ENCODE peak calls at places on chromosome 22, in four cellular contexts. One of them, this sample, is unnamed.

GRCh38 chr22:41242396-41243117 is 1.8 kb upstream of the CHADL start:
- DNase-seq in left ventricle myocardium inferior: no peak
- DNase-seq in tibial artery: no peak
- DNase-seq in brain microvascular endothelial cell: no peak
- DNase-seq in this sample: no peak

GRCh38 chr22:49992921-49993648 is 19.5 kb downstream of the IL17REL start:
- DNase-seq in tibial artery: peak
- DNase-seq in brain microvascular endothelial cell: peak
- DNase-seq in left ventricle myocardium inferior: peak
- DNase-seq in this sample: no peak

GRCh38 chr22:26330971-26331625 is 98.0 kb upstream of the ASPHD2 start:
- DNase-seq in tibial artery: no peak
- DNase-seq in brain microvascular endothelial cell: peak
- DNase-seq in left ventricle myocardium inferior: no peak
- DNase-seq in this sample: no peak

GRCh38 chr22:50285568-50286229 is 15.5 kb upstream of the MAPK11 start:
- DNase-seq in brain microvascular endothelial cell: no peak
- DNase-seq in left ventricle myocardium inferior: no peak
- DNase-seq in tibial artery: no peak
- DNase-seq in this sample: no peak

GRCh38 chr22:17845790-17846189 is 71.5 kb upstream of the BID start:
- DNase-seq in brain microvascular endothelial cell: no peak
- DNase-seq in tibial artery: no peak
- DNase-seq in left ventricle myocardium inferior: no peak
- DNase-seq in this sample: no peak

GRCh38 chr22:24106385-24107381 is 74.6 kb upstream of the SUSD2 start:
- DNase-seq in brain microvascular endothelial cell: no peak
- DNase-seq in left ventricle myocardium inferior: peak
- DNase-seq in tibial artery: no peak
- DNase-seq in this sample: no peak

GRCh38 chr22:24503851-24504170 is 8.7 kb downstream of the UPB1 start:
- DNase-seq in tibial artery: no peak
- DNase-seq in left ventricle myocardium inferior: no peak
- DNase-seq in brain microvascular endothelial cell: no peak
- DNase-seq in this sample: no peak

GRCh38 chr22:17891427-17892167 is 117.3 kb upstream of the BID start:
- DNase-seq in brain microvascular endothelial cell: no peak
- DNase-seq in left ventricle myocardium inferior: peak
- DNase-seq in tibial artery: peak
- DNase-seq in this sample: no peak

GRCh38 chr22:27937453-27937852 is 18.4 kb upstream of the PITPNB start:
- DNase-seq in brain microvascular endothelial cell: no peak
- DNase-seq in left ventricle myocardium inferior: no peak
- DNase-seq in tibial artery: no peak
- DNase-seq in this sample: no peak

GRCh38 chr22:27397036-27397947 is 404.3 kb downstream of the MN1 start:
- DNase-seq in brain microvascular endothelial cell: peak
- DNase-seq in left ventricle myocardium inferior: no peak
- DNase-seq in tibial artery: no peak
- DNase-seq in this sample: no peak

GRCh38 chr22:34973926-34974325 is 92.0 kb upstream of the ISX start:
- DNase-seq in brain microvascular endothelial cell: no peak
- DNase-seq in left ventricle myocardium inferior: no peak
- DNase-seq in tibial artery: no peak
- DNase-seq in this sample: no peak

GRCh38 chr22:20652582-20652981 is 121.3 kb upstream of the SERPIND1 start:
- DNase-seq in brain microvascular endothelial cell: no peak
- DNase-seq in left ventricle myocardium inferior: no peak
- DNase-seq in tibial artery: no peak
- DNase-seq in this sample: no peak

GRCh38 chr22:20528405-20528978 is 21.1 kb downstream of the MED15 start:
- DNase-seq in tibial artery: no peak
- DNase-seq in brain microvascular endothelial cell: no peak
- DNase-seq in left ventricle myocardium inferior: no peak
- DNase-seq in this sample: no peak

GRCh38 chr22:32615874-32616564 is 141.4 kb downstream of the FBXO7 start:
- DNase-seq in tibial artery: no peak
- DNase-seq in left ventricle myocardium inferior: no peak
- DNase-seq in brain microvascular endothelial cell: no peak
- DNase-seq in this sample: no peak

GRCh38 chr22:24744638-24745037 is 29.9 kb downstream of the PIWIL3 start:
- DNase-seq in left ventricle myocardium inferior: no peak
- DNase-seq in brain microvascular endothelial cell: no peak
- DNase-seq in tibial artery: no peak
- DNase-seq in this sample: no peak

GRCh38 chr22:25780673-25781072 is 38.7 kb downstream of the MYO18B start:
- DNase-seq in tibial artery: no peak
- DNase-seq in left ventricle myocardium inferior: no peak
- DNase-seq in brain microvascular endothelial cell: no peak
- DNase-seq in this sample: no peak

GRCh38 chr22:27107824-27108223 is 450.4 kb downstream of the MIAT start:
- DNase-seq in brain microvascular endothelial cell: peak
- DNase-seq in tibial artery: peak
- DNase-seq in left ventricle myocardium inferior: peak
- DNase-seq in this sample: no peak

GRCh38 chr22:17706947-17707346 is 67.3 kb downstream of the BID start:
- DNase-seq in left ventricle myocardium inferior: no peak
- DNase-seq in tibial artery: no peak
- DNase-seq in brain microvascular endothelial cell: no peak
- DNase-seq in this sample: no peak

GRCh38 chr22:50640857-50641647 is 13.1 kb upstream of the ARSA start:
- DNase-seq in left ventricle myocardium inferior: no peak
- DNase-seq in brain microvascular endothelial cell: no peak
- DNase-seq in tibial artery: no peak
- DNase-seq in this sample: no peak

GRCh38 chr22:34129691-34130486 is 209.6 kb upstream of the LARGE1 start:
- DNase-seq in tibial artery: no peak
- DNase-seq in brain microvascular endothelial cell: no peak
- DNase-seq in left ventricle myocardium inferior: no peak
- DNase-seq in this sample: no peak

GRCh38 chr22:42179616-42180015 is 49.0 kb upstream of the CYP2D6 start:
- DNase-seq in left ventricle myocardium inferior: no peak
- DNase-seq in brain microvascular endothelial cell: peak
- DNase-seq in tibial artery: no peak
- DNase-seq in this sample: peak

GRCh38 chr22:50186181-50186731 is 543 bp downstream of the TRABD start:
- DNase-seq in tibial artery: no peak
- DNase-seq in left ventricle myocardium inferior: no peak
- DNase-seq in brain microvascular endothelial cell: no peak
- DNase-seq in this sample: no peak

GRCh38 chr22:44545773-44546172 is 47.7 kb upstream of the RTL6 start:
- DNase-seq in left ventricle myocardium inferior: no peak
- DNase-seq in brain microvascular endothelial cell: no peak
- DNase-seq in tibial artery: peak
- DNase-seq in this sample: no peak

GRCh38 chr22:42440728-42441127 is 8.5 kb upstream of the NFAM1 start:
- DNase-seq in left ventricle myocardium inferior: no peak
- DNase-seq in tibial artery: no peak
- DNase-seq in brain microvascular endothelial cell: no peak
- DNase-seq in this sample: no peak

GRCh38 chr22:50671641-50672040 is 982 bp upstream of the SHANK3 start:
- DNase-seq in tibial artery: no peak
- DNase-seq in left ventricle myocardium inferior: no peak
- DNase-seq in brain microvascular endothelial cell: peak
- DNase-seq in this sample: no peak

GRCh38 chr22:47091921-47092700 is 329.7 kb downstream of the TBC1D22A start:
- DNase-seq in left ventricle myocardium inferior: no peak
- DNase-seq in brain microvascular endothelial cell: no peak
- DNase-seq in tibial artery: peak
- DNase-seq in this sample: no peak

GRCh38 chr22:47089796-47090460 is 327.5 kb downstream of the TBC1D22A start:
- DNase-seq in tibial artery: peak
- DNase-seq in left ventricle myocardium inferior: no peak
- DNase-seq in brain microvascular endothelial cell: no peak
- DNase-seq in this sample: no peak

GRCh38 chr22:47091241-47091691 is 328.8 kb downstream of the TBC1D22A start:
- DNase-seq in brain microvascular endothelial cell: no peak
- DNase-seq in left ventricle myocardium inferior: no peak
- DNase-seq in tibial artery: peak
- DNase-seq in this sample: no peak

GRCh38 chr22:47089374-47089773 is 326.9 kb downstream of the TBC1D22A start:
- DNase-seq in left ventricle myocardium inferior: no peak
- DNase-seq in tibial artery: peak
- DNase-seq in brain microvascular endothelial cell: no peak
- DNase-seq in this sample: no peak

DNA sequence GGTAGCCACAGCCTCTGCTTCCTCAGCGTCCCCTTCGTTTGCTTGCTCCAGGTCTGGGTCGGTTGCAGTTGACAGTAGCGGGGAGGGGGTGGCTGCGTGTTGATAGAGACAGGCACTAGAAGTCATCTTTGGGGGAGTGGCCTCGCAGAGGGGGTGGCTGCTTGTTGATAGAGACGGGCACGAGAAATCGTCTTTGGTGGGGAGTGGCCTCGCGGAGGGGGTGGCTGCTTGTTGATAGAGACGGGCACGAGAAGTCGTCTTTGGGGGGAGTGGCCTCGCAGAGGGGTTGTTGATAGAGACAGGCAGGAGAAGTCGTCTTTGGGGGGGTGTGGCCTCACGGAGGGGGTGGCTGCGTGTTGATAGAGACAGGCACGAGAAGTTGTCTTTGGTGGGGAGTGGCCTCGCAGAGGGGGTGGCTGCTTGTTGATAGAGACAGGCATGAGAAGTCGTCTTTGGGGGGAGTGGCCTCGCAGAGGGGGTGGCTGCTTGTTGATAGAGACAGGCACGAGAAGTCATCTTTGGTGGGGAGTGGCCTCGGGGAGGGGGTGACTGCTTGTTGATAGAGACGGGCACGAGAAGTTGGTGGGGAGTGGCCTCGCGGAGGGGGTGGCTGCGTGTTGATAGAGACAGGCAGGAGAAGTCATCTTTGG is 328.3 kb downstream of the TBC1D22A start:
- DNase-seq in left ventricle myocardium inferior: no peak
- DNase-seq in tibial artery: peak
- DNase-seq in brain microvascular endothelial cell: peak
- DNase-seq in this sample: peak
- H3K4me3 ChIP-seq in left ventricle myocardium inferior: peak
- H3K4me3 ChIP-seq in tibial artery: peak
- H3K4me3 ChIP-seq in brain microvascular endothelial cell: peak
- H3K4me3 ChIP-seq in this sample: peak

GRCh38 chr22:28999510-29000224 is 62.0 kb downstream of the C22orf31 start:
- DNase-seq in tibial artery: no peak
- DNase-seq in brain microvascular endothelial cell: no peak
- DNase-seq in left ventricle myocardium inferior: no peak
- DNase-seq in this sample: no peak
- H3K4me3 ChIP-seq in tibial artery: no peak
- H3K4me3 ChIP-seq in brain microvascular endothelial cell: no peak
- H3K4me3 ChIP-seq in left ventricle myocardium inferior: no peak
- H3K4me3 ChIP-seq in this sample: no peak

GRCh38 chr22:36331912-36332622 is 55.7 kb downstream of the MYH9 start:
- DNase-seq in brain microvascular endothelial cell: no peak
- DNase-seq in left ventricle myocardium inferior: peak
- DNase-seq in tibial artery: peak
- DNase-seq in this sample: no peak
- H3K4me3 ChIP-seq in brain microvascular endothelial cell: no peak
- H3K4me3 ChIP-seq in left ventricle myocardium inferior: peak
- H3K4me3 ChIP-seq in tibial artery: no peak
- H3K4me3 ChIP-seq in this sample: no peak

GRCh38 chr22:31215018-31215535 is 3.0 kb downstream of the LIMK2 start:
- DNase-seq in brain microvascular endothelial cell: no peak
- DNase-seq in tibial artery: no peak
- DNase-seq in left ventricle myocardium inferior: no peak
- DNase-seq in this sample: no peak

GRCh38 chr22:31212783-31213626 is 907 bp downstream of the LIMK2 start:
- DNase-seq in left ventricle myocardium inferior: no peak
- DNase-seq in tibial artery: no peak
- DNase-seq in brain microvascular endothelial cell: no peak
- DNase-seq in this sample: no peak

GRCh38 chr22:31210830-31211503 is 1.1 kb upstream of the LIMK2 start:
- DNase-seq in tibial artery: no peak
- DNase-seq in brain microvascular endothelial cell: no peak
- DNase-seq in left ventricle myocardium inferior: peak
- DNase-seq in this sample: no peak

GRCh38 chr22:31211862-31212730 is at the start of gene LIMK2:
- DNase-seq in brain microvascular endothelial cell: peak
- DNase-seq in left ventricle myocardium inferior: peak
- DNase-seq in tibial artery: peak
- DNase-seq in this sample: peak

DNA sequence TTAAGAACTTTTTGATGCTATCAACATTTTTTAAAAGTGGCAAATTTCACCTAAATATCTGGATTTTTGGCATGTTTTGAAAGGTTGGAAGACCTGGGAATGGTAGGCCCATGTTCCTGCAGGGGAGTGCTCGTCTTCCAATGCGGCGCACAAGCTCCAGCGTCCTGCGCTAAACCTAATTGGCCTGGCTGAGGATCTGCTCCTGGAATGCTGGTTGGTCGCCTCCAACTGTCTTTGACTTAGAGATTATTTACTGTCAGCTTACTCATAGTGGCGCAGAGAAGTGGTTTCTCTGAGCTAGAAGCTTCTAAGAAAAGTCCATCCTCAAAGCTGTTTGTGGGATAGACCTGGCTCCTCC is 615 bp upstream of the LIMK2 start:
- DNase-seq in left ventricle myocardium inferior: no peak
- DNase-seq in tibial artery: no peak
- DNase-seq in brain microvascular endothelial cell: no peak
- DNase-seq in this sample: no peak
- H3K4me3 ChIP-seq in left ventricle myocardium inferior: peak
- H3K4me3 ChIP-seq in tibial artery: peak
- H3K4me3 ChIP-seq in brain microvascular endothelial cell: peak
- H3K4me3 ChIP-seq in this sample: peak

GRCh38 chr22:37411655-37412054 is 15.6 kb downstream of the ELFN2 start:
- DNase-seq in left ventricle myocardium inferior: no peak
- DNase-seq in brain microvascular endothelial cell: no peak
- DNase-seq in tibial artery: no peak
- DNase-seq in this sample: no peak

GRCh38 chr22:37412445-37413250 is 14.6 kb downstream of the ELFN2 start:
- DNase-seq in tibial artery: no peak
- DNase-seq in brain microvascular endothelial cell: no peak
- DNase-seq in left ventricle myocardium inferior: no peak
- DNase-seq in this sample: no peak

GRCh38 chr22:37414288-37414687 is 13.0 kb downstream of the ELFN2 start:
- DNase-seq in tibial artery: no peak
- DNase-seq in left ventricle myocardium inferior: no peak
- DNase-seq in brain microvascular endothelial cell: no peak
- DNase-seq in this sample: no peak

GRCh38 chr22:37415210-37415609 is 12.1 kb downstream of the ELFN2 start:
- DNase-seq in brain microvascular endothelial cell: no peak
- DNase-seq in left ventricle myocardium inferior: no peak
- DNase-seq in tibial artery: no peak
- DNase-seq in this sample: no peak

DNA sequence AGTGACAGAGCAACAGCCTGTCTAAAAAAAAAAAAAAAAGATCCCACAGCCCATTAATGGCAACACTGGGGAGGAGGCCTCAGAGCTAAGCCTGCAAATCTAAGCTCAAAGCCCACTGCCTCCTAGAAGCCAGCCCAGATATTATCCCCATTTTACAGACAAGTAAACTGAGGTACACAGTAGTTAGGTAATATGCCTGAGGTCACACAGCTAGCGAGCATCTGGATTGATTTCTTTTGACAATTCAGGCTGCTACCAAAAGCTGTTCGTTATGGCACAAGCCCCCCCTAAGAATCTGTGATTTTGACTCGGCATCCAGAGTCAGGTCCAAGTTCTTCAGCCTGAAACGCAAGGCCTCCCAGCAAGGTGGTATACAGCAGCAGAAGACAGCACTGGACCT is 13.7 kb downstream of the ELFN2 start:
- DNase-seq in left ventricle myocardium inferior: no peak
- DNase-seq in brain microvascular endothelial cell: no peak
- DNase-seq in tibial artery: no peak
- DNase-seq in this sample: no peak
- H3K4me3 ChIP-seq in left ventricle myocardium inferior: no peak
- H3K4me3 ChIP-seq in brain microvascular endothelial cell: no peak
- H3K4me3 ChIP-seq in tibial artery: no peak
- H3K4me3 ChIP-seq in this sample: no peak

GRCh38 chr22:30969532-30970355 is 679 bp downstream of the TUG1 start:
- DNase-seq in left ventricle myocardium inferior: peak
- DNase-seq in brain microvascular endothelial cell: peak
- DNase-seq in tibial artery: no peak
- DNase-seq in this sample: no peak
- H3K4me3 ChIP-seq in left ventricle myocardium inferior: peak
- H3K4me3 ChIP-seq in brain microvascular endothelial cell: peak
- H3K4me3 ChIP-seq in tibial artery: peak
- H3K4me3 ChIP-seq in this sample: peak

This sample was measured in AG04450.